ENCODE peak calls at places on chromosomes 13 and 19, in six cellular contexts. N is AG08395, E is activated T-cell treated with anti-CD3 and anti-CD28 coated beads for 1 hour, A is left cardiac atrium, V is GM18507, B is ACHN. T is an unnamed sample.

GRCh38 chr19:7415163-7415856 is 66.6 kb downstream of the ARHGEF18 start:
- DNase-seq in E (no peak), V (no peak), B (no peak), N (no peak), A (no peak), T (no peak)

GRCh38 chr13:93388701-93389100 is 162.1 kb downstream of the GPC6 start:
- DNase-seq in B (no peak), A (no peak), N (no peak), E (no peak), V (no peak), T (no peak)

GRCh38 chr13:102355251-102355650 is 46.6 kb downstream of the FGF14 start:
- DNase-seq in N (no peak), V (no peak), B (no peak), A (no peak), E (no peak), T (no peak)

GRCh38 chr19:35138305-35138799 is 272 bp upstream of the FXYD1 start:
- DNase-seq in N (no peak), A (no peak), V (no peak), B (no peak), E (no peak), T (no peak)

GRCh38 chr13:100608906-100609305 is 20.3 kb upstream of the GGACT start:
- DNase-seq in V (peak), B (no peak), A (no peak), E (no peak), N (no peak), T (peak)

GRCh38 chr13:51770681-51771417 is 33.1 kb downstream of the DHRS12 start:
- DNase-seq in A (no peak), E (no peak), N (no peak), B (no peak), V (no peak), T (no peak)

GRCh38 chr19:48596679-48597465 is 9.7 kb upstream of the SPACA4 start:
- DNase-seq in B (no peak), N (no peak), V (no peak), A (no peak), E (no peak), T (no peak)

GRCh38 chr13:48862572-48862971 is 113.1 kb upstream of the FNDC3A start:
- DNase-seq in A (no peak), E (no peak), B (no peak), V (no peak), N (no peak), T (no peak)

GRCh38 chr19:44677019-44677809 is 5.9 kb downstream of the CEACAM19 start:
- DNase-seq in E (no peak), B (peak), N (peak), A (no peak), V (no peak), T (no peak)

GRCh38 chr13:78881054-78881453 is 222.1 kb upstream of the OBI1 start:
- DNase-seq in V (no peak), B (no peak), N (no peak), E (no peak), A (no peak), T (no peak)

GRCh38 chr19:53927745-53928144 is 18.7 kb downstream of the CACNG7 start:
- DNase-seq in N (peak), B (peak), A (peak), E (peak), V (no peak), T (no peak)

GRCh38 chr19:55461974-55462628 is 659 bp upstream of the ISOC2 start:
- DNase-seq in E (no peak), V (no peak), A (no peak), N (peak), B (peak), T (no peak)

GRCh38 chr19:42254083-42254849 is 662 bp downstream of the ERF start:
- DNase-seq in A (peak), B (peak), E (peak), N (no peak), V (no peak), T (peak)

GRCh38 chr19:9836021-9836420 is 903 bp downstream of the PIN1 start:
- DNase-seq in B (peak), N (peak), V (no peak), E (no peak), A (no peak), T (no peak)

GRCh38 chr13:112132619-112133018 is 65.7 kb downstream of the SOX1 start:
- DNase-seq in E (no peak), V (no peak), B (no peak), N (no peak), A (no peak), T (no peak)

GRCh38 chr13:103287659-103288058 is 221.4 kb upstream of the SLC10A2 start:
- DNase-seq in V (no peak), E (no peak), N (no peak), B (no peak), A (no peak), T (no peak)

GRCh38 chr19:16901491-16902175 is 12.8 kb downstream of the F2RL3 start:
- DNase-seq in A (no peak), N (no peak), B (no peak), V (no peak), E (no peak), T (no peak)

GRCh38 chr19:39408392-39409206 is 2.0 kb downstream of the ZFP36 start:
- DNase-seq in B (no peak), A (no peak), E (peak), V (no peak), N (no peak), T (peak)

GRCh38 chr13:40648841-40649240 is 17.6 kb downstream of the FOXO1 start:
- DNase-seq in E (no peak), A (no peak), V (no peak), B (no peak), N (no peak), T (no peak)

GRCh38 chr13:83449666-83450395 is 432.4 kb downstream of the SLITRK1 start:
- DNase-seq in B (no peak), V (no peak), E (no peak), A (no peak), N (no peak), T (no peak)

GRCh38 chr13:40640202-40640601 is 26.2 kb downstream of the FOXO1 start:
- DNase-seq in V (no peak), B (no peak), A (no peak), E (no peak), N (no peak), T (no peak)

GRCh38 chr13:79593611-79594275 is 112.8 kb downstream of the NDFIP2 start:
- DNase-seq in V (no peak), N (peak), A (no peak), E (no peak), B (no peak), T (no peak)

T was measured in transverse colon.